ENCODE peak calls at places on chromosome 15, in eight cellular contexts. H, X, K, M, T, J, B and Q are unnamed samples.

GRCh38 chr15:40357246-40357645 is 773 bp upstream of the DISP2 start:
- DNase-seq in M (no peak), X (no peak), B (no peak), H (no peak), J (no peak), T (no peak), K (no peak), Q (no peak)

GRCh38 chr15:74332611-74333010 is 34.8 kb downstream of the CYP11A1 start:
- DNase-seq in J (no peak), H (no peak), B (no peak), K (no peak), X (no peak), T (no peak), M (no peak), Q (no peak)

GRCh38 chr15:57927091-57927631 is 138.3 kb downstream of the ALDH1A2 start:
- DNase-seq in X (no peak), T (no peak), B (no peak), K (no peak), J (no peak), H (no peak), M (no peak), Q (no peak)

GRCh38 chr15:81315452-81316203 is 8.3 kb downstream of the STARD5 start:
- DNase-seq in J (no peak), K (no peak), M (peak), B (no peak), H (no peak), X (no peak), T (no peak), Q (no peak)

GRCh38 chr15:29476503-29477080 is 207.0 kb upstream of the NSMCE3 start:
- DNase-seq in M (no peak), X (no peak), T (no peak), K (no peak), H (no peak), B (no peak), J (no peak), Q (no peak)

GRCh38 chr15:66877558-66878285 is 175.7 kb downstream of the SMAD6 start:
- DNase-seq in K (no peak), M (no peak), X (no peak), T (no peak), B (no peak), H (no peak), J (no peak), Q (no peak)

GRCh38 chr15:43912208-43912607 is 85.4 kb downstream of the WDR76 start:
- DNase-seq in B (no peak), H (no peak), M (no peak), K (no peak), T (no peak), J (peak), X (no peak), Q (no peak)

GRCh38 chr15:72785452-72786243 is 2.1 kb upstream of the ADPGK start:
- DNase-seq in K (peak), J (peak), X (peak), H (no peak), T (no peak), B (no peak), M (peak), Q (no peak)

GRCh38 chr15:39581501-39582285 is 814 bp downstream of the THBS1 start:
- DNase-seq in K (no peak), J (peak), H (no peak), T (no peak), M (no peak), B (peak), X (peak), Q (peak)

GRCh38 chr15:42140383-42141070 is 15.9 kb downstream of the PLA2G4F start:
- DNase-seq in X (no peak), B (peak), J (no peak), M (no peak), T (peak), K (no peak), H (no peak), Q (no peak)